ENCODE peak calls at places on chromosomes 12 and 14, in ten cellular contexts. J is fibroblast of mammary gland, U is AG10803, Y is spleen, K is PC-3, G is kidney epithelial cell, I is sigmoid colon, T is left ventricle myocardium inferior, R is tibial nerve, M is bronchial epithelial cell. C is an unnamed sample.

GRCh38 chr14:32419429-32419828 is 90.3 kb downstream of the AKAP6 start:
- DNase-seq in J (no peak), U (no peak), Y (no peak), K (no peak), G (no peak), I (no peak), T (no peak), R (no peak), M (no peak), C (no peak)

GRCh38 chr12:54935235-54935951 is 49.2 kb downstream of the TESPA1 start:
- DNase-seq in J (peak; percentile 95), U (peak; percentile 70), Y (no peak), K (peak; percentile 94), G (peak; percentile 84), I (no peak), T (no peak), R (no peak), M (peak; percentile 99), C (no peak)

GRCh38 chr12:122687091-122687490 is 16.1 kb downstream of the HCAR2 start:
- DNase-seq in J (no peak), U (peak; percentile 3), Y (no peak), K (peak; percentile 34), G (no peak), I (no peak), T (no peak), R (no peak), M (peak; percentile 36), C (no peak)

GRCh38 chr12:105417732-105418131 is 87.2 kb downstream of the C12orf75 start:
- DNase-seq in J (no peak), U (peak; percentile 42), Y (no peak), K (no peak), G (no peak), I (no peak), T (no peak), R (no peak), M (no peak), C (no peak)

GRCh38 chr14:78071016-78071549 is 99.1 kb upstream of the NRXN3 start:
- DNase-seq in J (no peak), U (no peak), Y (no peak), K (no peak), G (no peak), I (no peak), T (no peak), R (no peak), M (no peak), C (no peak)

GRCh38 chr12:78531831-78532230 is 332.7 kb upstream of the SYT1 start:
- DNase-seq in J (no peak), U (no peak), Y (no peak), K (no peak), G (no peak), I (no peak), T (no peak), R (no peak), M (no peak), C (no peak)

GRCh38 chr12:27332407-27333310 is at the start of gene BMAL2:
- DNase-seq in J (peak; percentile 27), U (peak; percentile 26), Y (peak; percentile 83), K (peak; percentile 79), G (no peak), I (no peak), T (peak; percentile 36), R (no peak), M (peak; percentile 21), C (peak; percentile 38)

GRCh38 chr12:121611306-121611705 is 15.0 kb upstream of the ORAI1 start:
- DNase-seq in J (no peak), U (no peak), Y (no peak), K (no peak), G (no peak), I (no peak), T (no peak), R (no peak), M (no peak), C (no peak)

GRCh38 chr12:67161322-67161918 is 107.7 kb upstream of the CAND1 start:
- DNase-seq in J (peak; percentile 53), U (peak; percentile 44), Y (no peak), K (peak; percentile 68), G (no peak), I (no peak), T (no peak), R (peak; percentile 36), M (peak; percentile 48), C (peak; percentile 63)

GRCh38 chr12:105425263-105426174 is 95.0 kb downstream of the C12orf75 start:
- DNase-seq in J (no peak), U (no peak), Y (no peak), K (no peak), G (no peak), I (no peak), T (no peak), R (no peak), M (peak; percentile 60), C (no peak)

GRCh38 chr14:75579882-75580281 is 1.5 kb downstream of the FLVCR2 start:
- DNase-seq in J (no peak), U (no peak), Y (no peak), K (no peak), G (no peak), I (peak; percentile 37), T (peak; percentile 31), R (no peak), M (no peak), C (peak; percentile 24)

GRCh38 chr12:30696103-30696408 is 387 bp upstream of the IPO8 start:
- DNase-seq in J (no peak), U (no peak), Y (no peak), K (no peak), G (no peak), I (no peak), T (no peak), R (no peak), M (no peak), C (no peak)
- H3K4me3 ChIP-seq in J (peak overlapping the region; percentile 96), U (peak overlapping the region; percentile 97), Y (peak overlapping the region; percentile 73), K (peak overlapping the region; percentile 93), G (peak overlapping the region; percentile 75), I (peak overlapping the region; percentile 99), T (peak overlapping the region; percentile 97), R (peak overlapping the region; percentile 94), M (peak overlapping the region; percentile 97), C (peak overlapping the region; percentile 98)

DNA sequence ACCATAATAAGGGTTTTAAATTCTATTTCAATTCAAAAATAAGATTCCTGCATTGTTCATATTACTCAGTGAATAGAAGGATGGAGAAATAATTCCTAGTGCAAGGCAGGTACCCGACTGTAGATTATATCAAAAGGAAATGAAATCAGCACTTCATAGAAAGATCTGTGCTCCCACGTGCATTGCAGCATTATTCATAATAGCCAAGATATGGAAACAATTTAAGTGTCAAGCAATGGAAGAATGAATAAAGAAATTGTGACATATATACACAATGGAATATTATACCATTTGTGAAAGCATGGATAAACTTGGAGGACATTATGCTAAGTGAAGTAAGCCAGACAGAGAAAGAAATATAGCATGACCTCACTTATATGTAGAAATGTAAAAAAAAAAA is 53.8 kb downstream of the SLC6A15 start:
- DNase-seq in J (no peak), U (no peak), Y (no peak), K (no peak), G (no peak), I (no peak), T (no peak), R (no peak), M (no peak), C (no peak)
- H3K4me3 ChIP-seq in J (no peak overlapping the region), U (no peak overlapping the region), Y (no peak overlapping the region), K (no peak overlapping the region), G (no peak overlapping the region), I (no peak overlapping the region), T (no peak overlapping the region), R (no peak overlapping the region), M (no peak overlapping the region), C (no peak overlapping the region)

GRCh38 chr12:95143784-95144205 is 70.4 kb upstream of the NR2C1 start:
- DNase-seq in J (peak; percentile 7), U (peak; percentile 46), Y (no peak), K (no peak), G (no peak), I (no peak), T (no peak), R (no peak), M (no peak), C (no peak)

GRCh38 chr12:95146767-95147166 is 70.5 kb downstream of the FGD6 start:
- DNase-seq in J (no peak), U (no peak), Y (no peak), K (no peak), G (no peak), I (no peak), T (no peak), R (no peak), M (no peak), C (no peak)

GRCh38 chr12:95147836-95148235 is 69.4 kb downstream of the FGD6 start:
- DNase-seq in J (no peak), U (no peak), Y (no peak), K (no peak), G (no peak), I (no peak), T (no peak), R (no peak), M (no peak), C (no peak)

GRCh38 chr12:95141305-95141704 is 67.9 kb upstream of the NR2C1 start:
- DNase-seq in J (no peak), U (no peak), Y (no peak), K (no peak), G (no peak), I (no peak), T (no peak), R (no peak), M (no peak), C (no peak)

DNA sequence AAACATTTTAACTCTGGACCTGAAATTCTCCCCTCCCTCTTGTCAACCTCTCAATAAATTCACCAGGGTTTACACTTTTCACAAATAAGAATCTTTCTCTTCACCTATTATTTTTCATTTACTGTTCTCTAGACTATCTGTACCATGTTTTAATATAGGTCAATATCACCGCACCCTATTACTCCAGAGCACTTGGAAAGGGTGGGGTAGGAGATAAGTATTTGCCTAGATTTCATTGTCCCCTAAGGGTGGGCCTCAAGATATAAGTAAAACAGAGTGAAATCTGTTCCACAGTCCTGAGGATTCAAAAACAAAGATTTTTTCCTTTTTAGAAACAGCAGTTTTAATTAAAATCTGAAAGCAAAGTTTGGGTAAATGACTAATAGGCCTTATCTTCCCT is 69.3 kb upstream of the NR2C1 start:
- DNase-seq in J (no peak), U (no peak), Y (no peak), K (no peak), G (no peak), I (no peak), T (no peak), R (no peak), M (no peak), C (no peak)
- H3K4me3 ChIP-seq in J (no peak overlapping the region), U (no peak overlapping the region), Y (no peak overlapping the region), K (no peak overlapping the region), G (no peak overlapping the region), I (no peak overlapping the region), T (no peak overlapping the region), R (no peak overlapping the region), M (no peak overlapping the region), C (no peak overlapping the region)

DNA sequence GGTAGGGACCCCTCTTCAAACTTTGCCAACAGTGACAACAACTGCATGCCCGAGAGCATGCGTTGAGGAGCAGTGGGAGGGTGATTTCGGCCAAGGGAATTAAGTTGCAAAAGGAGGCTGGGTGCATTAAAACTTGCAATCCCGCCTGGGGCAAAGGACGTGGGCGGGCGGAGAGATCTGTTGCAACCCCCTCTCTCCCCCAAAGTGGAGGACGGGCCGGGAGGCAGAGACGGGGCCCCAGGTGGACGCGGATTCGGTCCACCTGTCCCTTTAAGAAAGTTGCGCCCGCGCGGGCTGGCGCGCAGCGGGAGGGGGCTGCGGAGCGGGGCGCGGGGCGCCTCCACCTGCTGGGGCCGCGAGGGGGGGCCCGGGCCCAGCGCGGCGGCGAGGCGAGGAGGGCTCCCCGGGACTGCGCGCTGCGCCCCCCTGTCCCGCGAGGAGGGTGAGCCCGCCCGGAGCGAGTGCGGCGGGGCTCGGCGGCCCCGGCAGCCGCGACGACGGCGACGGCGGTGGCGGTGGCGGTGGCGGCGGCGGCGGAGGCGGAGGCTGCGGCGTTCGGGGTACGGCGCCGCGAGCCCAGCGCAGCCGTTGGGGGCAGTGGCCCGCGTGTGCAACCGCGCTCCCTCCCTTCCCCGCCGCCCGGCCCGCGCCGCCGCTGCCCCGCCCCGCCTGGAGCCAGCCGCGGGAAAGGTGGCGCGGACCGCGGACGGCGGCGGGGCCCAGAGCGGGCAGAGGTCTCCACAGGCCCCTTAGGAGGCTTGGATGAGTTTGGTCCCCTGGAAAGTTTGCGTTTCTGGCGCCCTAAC is 560 bp upstream of the FOXN4 start:
- DNase-seq in J (no peak), U (no peak), Y (no peak), K (no peak), G (no peak), I (no peak), T (no peak), R (no peak), M (no peak), C (peak; percentile 46)
- H3K4me3 ChIP-seq in J (no peak overlapping the region), U (peak overlapping the region; percentile 10), Y (peak overlapping the region; percentile 33), K (peak overlapping the region; percentile 48), G (peak overlapping the region; percentile 14), I (peak overlapping the region; percentile 25), T (peak overlapping the region; percentile 64), R (peak overlapping the region; percentile 33), M (no peak overlapping the region), C (peak overlapping the region; percentile 50)